ENCODE peak calls at places on chromosomes 16 and 17, in six cellular contexts. K is HFFc6, B is testis, I is HL-60, F is PC-3, X is fibroblast of the aortic adventitia. W is an unnamed sample.
A peak's percentile ranks its signal among the peaks of the same experiment; 100 is the strongest.

GRCh38 chr16:76696876-76697275 is 419.7 kb downstream of the CNTNAP4 start:
- DNase-seq in K (no peak), B (peak; percentile 65), I (no peak), F (no peak), X (no peak), W (no peak)

GRCh38 chr17:80034654-80034976 is 1.1 kb downstream of the TBC1D16 start:
- DNase-seq in K (no peak), B (no peak), I (no peak), F (no peak), X (no peak), W (no peak)

GRCh38 chr17:1490643-1491405 is 1.7 kb downstream of the MYO1C start:
- DNase-seq in K (no peak), B (peak; percentile 54), I (no peak), F (peak; percentile 46), X (peak; percentile 26), W (peak; percentile 64)

GRCh38 chr17:80861360-80861861 is 130.2 kb upstream of the CHMP6 start:
- DNase-seq in K (no peak), B (no peak), I (no peak), F (no peak), X (no peak), W (no peak)

GRCh38 chr17:45144199-45145034 is 3.9 kb upstream of the HEXIM1 start:
- DNase-seq in K (no peak), B (peak; percentile 49), I (no peak), F (no peak), X (no peak), W (no peak)

GRCh38 chr17:27526603-27527002 is 70.4 kb downstream of the KSR1 start:
- DNase-seq in K (peak; percentile 16), B (peak; percentile 62), I (peak; percentile 59), F (no peak), X (peak; percentile 41), W (peak; percentile 68)

GRCh38 chr17:73750975-73751374 is 106.7 kb upstream of the SDK2 start:
- DNase-seq in K (no peak), B (no peak), I (no peak), F (no peak), X (no peak), W (no peak)

GRCh38 chr16:68335175-68335574 is 24.4 kb downstream of the PRMT7 start:
- DNase-seq in K (no peak), B (no peak), I (no peak), F (no peak), X (peak; percentile 24), W (no peak)

GRCh38 chr16:52611817-52612673 is 65.1 kb upstream of the TOX3 start:
- DNase-seq in K (no peak), B (no peak), I (no peak), F (peak; percentile 1), X (no peak), W (no peak)

GRCh38 chr16:72021043-72021442 is 12.5 kb downstream of the DHODH start:
- DNase-seq in K (no peak), B (no peak), I (no peak), F (no peak), X (no peak), W (no peak)

GRCh38 chr16:2019500-2019899 is at the start of gene NPW:
- DNase-seq in K (no peak), B (no peak), I (no peak), F (no peak), X (no peak), W (no peak)

GRCh38 chr17:82215095-82215971 is 2.7 kb upstream of the CCDC57 start:
- DNase-seq in K (no peak), B (no peak), I (peak; percentile 69), F (no peak), X (no peak), W (no peak)

GRCh38 chr17:70105641-70106040 is 30.6 kb downstream of the KCNJ16 start:
- DNase-seq in K (no peak), B (no peak), I (no peak), F (no peak), X (no peak), W (no peak)

GRCh38 chr16:65975049-65975708 is 391.3 kb upstream of the CDH5 start:
- DNase-seq in K (peak; percentile 77), B (no peak), I (no peak), F (peak; percentile 90), X (peak; percentile 73), W (no peak)

GRCh38 chr16:84047626-84048025 is 5.0 kb upstream of the SLC38A8 start:
- DNase-seq in K (no peak), B (no peak), I (no peak), F (no peak), X (no peak), W (no peak)

GRCh38 chr17:80899402-80900268 is 92.0 kb upstream of the CHMP6 start:
- DNase-seq in K (no peak), B (no peak), I (peak; percentile 28), F (peak; percentile 60), X (peak; percentile 9), W (no peak)

GRCh38 chr17:42311240-42312034 is 23.1 kb downstream of the STAT5A start:
- DNase-seq in K (peak; percentile 75), B (peak; percentile 93), I (peak; percentile 71), F (no peak), X (peak; percentile 93), W (peak; percentile 95)

GRCh38 chr16:27305342-27305741 is 8.4 kb upstream of the IL4R start:
- DNase-seq in K (no peak), B (no peak), I (no peak), F (no peak), X (peak; percentile 82), W (no peak)

GRCh38 chr17:17500999-17501605 is 4.9 kb upstream of the RASD1 start:
- DNase-seq in K (no peak), B (no peak), I (no peak), F (no peak), X (no peak), W (no peak)

GRCh38 chr17:3845361-3845753 is 689 bp downstream of the NCBP3 start:
- DNase-seq in K (peak; percentile 13), B (peak; percentile 47), I (no peak), F (no peak), X (peak; percentile 13), W (no peak)

GRCh38 chr16:7997966-7998365 is 592.3 kb downstream of the TMEM114 start:
- DNase-seq in K (no peak), B (no peak), I (no peak), F (no peak), X (no peak), W (no peak)

GRCh38 chr17:38535886-38536285 is 69.9 kb downstream of the SRCIN1 start:
- DNase-seq in K (no peak), B (no peak), I (no peak), F (no peak), X (no peak), W (no peak)

GRCh38 chr16:50422926-50423325 is 54.1 kb upstream of the BRD7 start:
- DNase-seq in K (no peak), B (no peak), I (no peak), F (no peak), X (no peak), W (peak; percentile 46)

GRCh38 chr17:37134050-37134449 is 185.3 kb downstream of the AATF start:
- DNase-seq in K (no peak), B (no peak), I (no peak), F (no peak), X (no peak), W (no peak)

DNA sequence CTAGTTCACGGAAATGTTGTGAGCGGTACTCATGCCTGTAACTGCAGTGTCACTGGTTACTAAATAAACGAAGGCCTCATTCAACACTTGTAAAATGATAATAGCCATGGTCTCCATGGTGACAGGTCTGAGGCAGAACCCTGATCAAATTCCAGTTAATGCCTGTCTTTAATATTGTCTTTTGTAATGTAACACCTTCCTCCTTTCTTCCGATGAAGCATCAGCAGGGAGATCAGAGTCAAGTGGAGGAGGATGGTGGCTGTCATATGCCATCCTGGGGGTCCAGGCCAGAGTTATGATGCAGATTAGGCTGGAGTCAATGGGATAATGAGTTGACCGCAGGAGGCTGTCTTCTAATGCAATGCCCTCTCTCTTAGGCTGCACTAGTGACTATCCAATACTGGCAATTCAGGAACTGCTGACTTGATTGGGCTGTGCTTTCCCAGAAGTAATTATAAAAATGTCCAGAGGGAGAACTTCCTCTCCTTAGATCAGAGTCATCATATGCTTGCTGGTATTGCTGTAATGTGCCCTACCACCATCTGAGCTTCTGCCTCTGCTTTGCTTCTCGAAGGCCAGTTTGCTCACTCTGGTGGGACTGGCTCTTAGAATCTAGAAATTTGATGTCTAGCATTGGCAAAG is 419.1 kb downstream of the CA10 start:
- DNase-seq in K (no peak), B (no peak), I (no peak), F (peak; percentile 28), X (no peak), W (no peak)
- TF ChIP-seq CTCF in K (no peak), B (no peak), I (no peak), F (no peak), X (no peak), W (no peak)

GRCh38 chr17:7405413-7405881 is 1.6 kb upstream of the TMEM256 start:
- DNase-seq in K (no peak), B (no peak), I (no peak), F (no peak), X (peak; percentile 9), W (no peak)

GRCh38 chr17:7404737-7405412 is 978 bp upstream of the TMEM256 start:
- DNase-seq in K (peak; percentile 6), B (peak; percentile 57), I (no peak), F (no peak), X (peak; percentile 11), W (peak; percentile 64)

GRCh38 chr17:7403043-7403901 is 625 bp downstream of the TMEM256 start:
- DNase-seq in K (no peak), B (peak; percentile 59), I (no peak), F (no peak), X (no peak), W (peak; percentile 78)

GRCh38 chr17:7405882-7406825 is 1.5 kb upstream of the NLGN2 start:
- DNase-seq in K (no peak), B (no peak), I (no peak), F (no peak), X (no peak), W (no peak)

GRCh38 chr17:7403902-7404736 is at the start of gene TMEM256:
- DNase-seq in K (peak; percentile 99), B (peak; percentile 100), I (peak; percentile 77), F (peak; percentile 97), X (peak; percentile 99), W (peak; percentile 100)
- TF ChIP-seq CTCF in K (no peak), B (no peak), I (no peak), F (no peak), X (peak; percentile 11), W (no peak)

DNA sequence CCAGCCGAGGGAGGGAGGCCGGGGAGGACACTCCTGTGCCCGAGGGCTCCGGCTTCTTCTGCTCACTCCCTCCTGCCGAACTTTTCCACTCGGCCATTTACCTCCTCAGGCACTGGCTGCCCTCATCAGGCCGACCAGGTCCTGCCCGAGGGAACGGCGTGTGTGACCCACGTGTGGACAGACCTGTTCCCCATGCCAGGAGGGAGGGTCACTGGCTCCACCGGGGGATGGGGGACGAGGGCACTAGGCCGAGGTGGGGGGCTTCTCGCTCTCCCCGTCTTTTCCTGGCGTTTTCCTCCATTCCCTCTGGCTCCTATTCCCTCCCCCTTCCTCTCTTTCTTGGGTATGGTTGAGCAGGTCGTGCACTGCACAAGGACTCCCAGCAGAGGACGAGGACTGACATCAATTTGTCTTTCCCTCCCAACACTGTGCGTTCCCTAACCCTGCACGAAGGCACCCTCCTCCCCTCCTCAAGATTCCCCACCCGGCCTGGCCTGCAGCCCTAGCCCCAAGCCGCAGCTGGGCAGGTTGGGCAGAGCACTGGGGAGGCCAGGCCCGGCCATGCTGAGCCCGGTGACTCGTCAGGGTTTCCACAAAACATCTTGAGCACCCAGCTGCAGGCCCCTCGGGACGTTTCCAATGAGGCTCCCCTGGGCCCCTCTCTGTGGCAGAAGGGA is 3.2 kb upstream of the IL17C start:
- DNase-seq in K (peak; percentile 18), B (no peak), I (no peak), F (no peak), X (no peak), W (no peak)
- TF ChIP-seq CTCF in K (no peak), B (no peak), I (no peak), F (no peak), X (no peak), W (no peak)

GRCh38 chr16:22195695-22196558 is 10.2 kb upstream of the EEF2K start:
- DNase-seq in K (peak; percentile 76), B (peak; percentile 95), I (no peak), F (peak; percentile 89), X (peak; percentile 94), W (peak; percentile 97)
- TF ChIP-seq CTCF in K (peak; percentile 89), B (peak; percentile 89), I (peak; percentile 53), F (peak; percentile 84), X (peak; percentile 91), W (peak; percentile 83)